ENCODE peak calls at places on chromosome 6, in nine cellular contexts. H is A549, R is upper lobe of left lung, N is heart left ventricle, U is IMR-90, V is right lobe of liver, A is K562, S is body of pancreas, O is HepG2. T is an unnamed sample.
A peak's percentile ranks its signal among the peaks of the same experiment; 100 is the strongest.

GRCh38 chr6:147274012-147274411 is 69.8 kb downstream of the STXBP5 start:
- ATAC-seq in N (no peak), U (no peak), A (no peak), H (no peak), V (no peak), S (no peak), O (no peak), R (no peak), T (no peak)

GRCh38 chr6:100452998-100453397 is 11.7 kb downstream of the SIM1 start:
- ATAC-seq in S (no peak), V (no peak), U (no peak), O (no peak), H (no peak), A (no peak), R (no peak), N (no peak), T (no peak)

GRCh38 chr6:14016432-14016831 is 91.7 kb downstream of the RNF182 start:
- ATAC-seq in R (no peak), U (no peak), V (no peak), O (no peak), A (no peak), N (no peak), H (no peak), S (no peak), T (no peak)

GRCh38 chr6:45982280-45983036 is 33.2 kb downstream of the CLIC5 start:
- ATAC-seq in R (no peak), O (no peak), A (no peak), V (no peak), U (no peak), S (no peak), N (no peak), H (no peak), T (no peak)

GRCh38 chr6:111267764-111268333 is 180.5 kb downstream of the SLC16A10 start:
- ATAC-seq in H (no peak), S (no peak), A (no peak), U (no peak), R (no peak), N (no peak), V (no peak), O (no peak), T (no peak)

GRCh38 chr6:46719099-46719498 is 16.1 kb downstream of the PLA2G7 start:
- ATAC-seq in A (no peak), U (no peak), O (no peak), N (no peak), S (no peak), R (no peak), V (no peak), H (no peak), T (no peak)

GRCh38 chr6:30885481-30885998 is 1.2 kb downstream of the DDR1 start:
- ATAC-seq in S (no peak), O (peak; percentile 40), A (peak; percentile 3), H (peak; percentile 28), V (peak; percentile 6), N (peak; percentile 29), R (peak; percentile 3), U (peak; percentile 1), T (no peak)

GRCh38 chr6:138944412-138944811 is 43.6 kb downstream of the REPS1 start:
- ATAC-seq in V (no peak), S (no peak), A (peak; percentile 67), U (peak; percentile 75), H (peak; percentile 73), O (no peak), R (no peak), N (no peak), T (no peak)

GRCh38 chr6:113671440-113671839 is 185.7 kb upstream of the MARCKS start:
- ATAC-seq in S (no peak), R (no peak), A (no peak), N (no peak), V (no peak), O (no peak), U (peak; percentile 50), H (no peak), T (no peak)

DNA sequence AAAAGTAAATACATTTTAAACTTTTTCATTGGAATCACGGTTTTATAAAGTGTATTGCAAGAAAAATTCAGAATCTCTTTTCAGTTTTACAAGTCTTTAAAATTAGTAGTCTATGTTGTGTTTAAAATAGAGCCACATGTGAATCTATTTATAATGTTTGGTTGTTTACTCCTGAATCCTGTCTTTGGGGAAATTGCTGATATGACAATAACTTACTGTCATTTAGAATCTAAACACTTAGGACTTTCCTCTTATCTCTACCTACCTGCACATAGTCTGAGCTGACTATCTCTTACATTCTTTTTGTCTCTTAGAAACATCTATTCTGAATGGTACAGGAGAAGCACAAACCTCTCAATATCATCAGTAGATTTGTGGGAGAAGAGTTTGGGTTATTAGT is 4.1 kb upstream of the SRSF12 start:
- ATAC-seq in U (no peak), O (no peak), H (no peak), A (no peak), V (no peak), R (no peak), S (no peak), N (no peak), T (no peak)
- H3K4me1 ChIP-seq in U (no peaks in the 10 kb centered on the region), O (peaks cover 29% of the 10 kb centered on the region), H (peaks cover 17% of the 10 kb centered on the region), A (no peaks in the 10 kb centered on the region), V (no peaks in the 10 kb centered on the region), R (peaks cover 13% of the 10 kb centered on the region), S (peaks cover 8% of the 10 kb centered on the region), N (peaks cover 12% of the 10 kb centered on the region), T (peaks cover 14% of the 10 kb centered on the region)

DNA sequence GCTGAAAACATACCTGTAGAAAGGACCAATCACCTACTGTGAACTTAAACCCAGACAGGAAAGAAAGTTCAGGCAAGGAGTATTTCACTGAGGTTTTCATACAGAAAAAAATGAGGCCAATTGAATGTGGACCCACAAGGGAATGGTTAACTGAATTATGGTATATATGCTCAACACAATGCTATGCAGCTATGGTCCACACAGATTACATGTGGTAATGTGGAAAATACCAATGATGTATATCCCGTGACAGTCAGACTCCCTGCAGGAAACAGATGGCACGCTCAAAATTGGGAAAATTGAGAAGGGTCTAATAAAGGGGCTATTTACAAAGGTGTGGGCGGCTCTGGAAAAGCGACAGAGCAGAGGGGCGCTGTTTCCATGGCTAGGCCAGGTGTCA is 47.1 kb upstream of the PIM1 start:
- ATAC-seq in O (no peak), R (no peak), A (no peak), U (no peak), H (no peak), V (no peak), S (no peak), N (no peak), T (no peak)
- TF ChIP-seq CTCF in O (no peak), R (no peak), A (no peak), U (no peak), H (no peak), V (no peak), S (no peak), N (no peak), T (no peak)

DNA sequence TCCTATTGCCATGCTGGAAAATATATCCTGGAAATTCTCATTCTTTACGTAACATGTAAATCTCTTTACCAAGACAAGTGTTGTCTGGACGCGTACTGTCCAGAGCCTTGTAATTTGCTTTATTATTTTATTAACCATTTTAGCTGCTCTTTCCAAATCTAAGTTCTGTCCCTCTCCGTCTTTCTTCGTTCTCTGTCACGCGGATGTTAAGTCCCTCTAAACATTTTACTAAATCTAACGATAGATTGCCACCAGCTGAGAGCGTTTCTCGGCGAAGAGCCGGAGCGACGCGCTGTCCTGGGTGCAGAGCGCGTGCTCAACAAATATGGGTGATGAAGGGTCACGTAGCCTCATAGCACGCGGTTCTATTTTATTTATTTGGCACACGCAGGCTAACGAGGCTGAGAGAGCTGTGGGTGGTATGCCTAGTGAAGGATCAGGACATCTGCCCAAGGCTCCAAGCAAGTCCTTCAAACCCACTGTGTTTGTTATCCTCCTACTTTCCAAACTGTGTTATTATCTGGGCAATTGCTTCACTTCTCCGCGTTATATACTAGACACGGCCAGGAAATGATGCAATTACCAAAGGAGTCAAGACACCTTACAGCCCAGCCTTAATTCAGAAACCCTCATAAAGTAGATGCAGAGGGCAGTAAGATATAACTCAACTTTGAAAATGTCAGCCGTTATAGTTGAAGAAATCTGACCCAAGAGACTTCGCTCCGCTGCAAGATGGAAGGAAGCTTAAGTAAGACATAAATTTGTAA is 10.0 kb upstream of the NCOA7 start:
- ATAC-seq in A (peak; percentile 84), N (peak; percentile 88), V (peak; percentile 90), S (peak; percentile 82), H (peak; percentile 95), U (peak; percentile 82), O (peak; percentile 92), R (peak; percentile 91), T (peak; percentile 85)
- TF ChIP-seq POLR2A in A (peak; percentile 92), N (no peak), V (peak; percentile 58), S (peak; percentile 85), H (peak; percentile 20), U (peak; percentile 80), O (peak; percentile 75), R (peak; percentile 67), T (peak; percentile 46)

GRCh38 chr6:42009844-42010184 is 40.5 kb upstream of the TAF8 start:
- ATAC-seq in S (no peak), O (peak; percentile 42), A (peak; percentile 62), N (no peak), U (no peak), R (no peak), H (no peak), V (no peak), T (no peak)
- H3K4me1 ChIP-seq in S (no peaks in the 10 kb centered on the region), O (peaks cover 15% of the 10 kb centered on the region), A (peaks cover 43% of the 10 kb centered on the region), N (peaks cover 15% of the 10 kb centered on the region), U (peaks cover 6% of the 10 kb centered on the region), R (peaks cover 55% of the 10 kb centered on the region), H (peaks cover 23% of the 10 kb centered on the region), V (no peaks in the 10 kb centered on the region), T (no peaks in the 10 kb centered on the region)

GRCh38 chr6:42742116-42742894 is 3.6 kb downstream of the TBCC start:
- ATAC-seq in N (no peak), H (no peak), R (no peak), A (no peak), O (no peak), U (no peak), S (no peak), V (no peak), T (no peak)

GRCh38 chr6:42735976-42736375 is 9.9 kb downstream of the TBCC start:
- ATAC-seq in V (no peak), O (peak; percentile 43), R (no peak), S (no peak), U (no peak), H (no peak), N (no peak), A (no peak), T (no peak)

GRCh38 chr6:42744351-42744890 is 1.5 kb downstream of the TBCC start:
- ATAC-seq in V (no peak), U (no peak), R (no peak), H (no peak), A (peak; percentile 32), O (no peak), N (no peak), S (no peak), T (no peak)

GRCh38 chr6:42745083-42745637 is 743 bp downstream of the TBCC start:
- ATAC-seq in H (no peak), A (peak; percentile 37), S (no peak), O (peak; percentile 56), U (no peak), V (no peak), N (no peak), R (no peak), T (no peak)

DNA sequence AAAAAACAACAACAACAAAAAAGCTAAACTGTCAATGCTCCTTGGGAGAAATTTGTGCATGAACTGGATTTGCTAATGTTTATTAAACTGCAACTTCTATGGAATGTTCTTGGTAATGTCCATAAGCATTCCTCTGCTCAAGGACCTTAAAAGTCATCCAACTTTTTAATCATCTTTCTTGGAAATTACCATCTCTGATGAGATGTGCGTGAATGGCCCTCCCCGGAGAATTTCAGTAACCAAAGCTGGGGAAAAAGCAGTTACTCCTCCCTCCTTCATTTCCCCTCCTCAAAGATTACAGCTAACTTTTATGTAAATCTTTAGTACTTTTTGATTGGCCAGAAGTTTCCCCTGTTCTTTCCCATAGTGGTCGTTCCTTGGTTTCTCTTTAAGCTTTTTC is 5.2 kb downstream of the TBCC start:
- ATAC-seq in U (peak; percentile 37), A (no peak), H (no peak), S (no peak), R (no peak), O (no peak), V (no peak), N (no peak), T (no peak)
- TF ChIP-seq CTCF in U (no peak), A (no peak), H (no peak), S (no peak), R (no peak), O (no peak), V (no peak), N (no peak), T (no peak)

T was measured in gastroesophageal sphincter.